ENCODE peak calls at places on chromosomes 13 and 19, in six cellular contexts. One of them, this sample, is unnamed.

GRCh38 chr19:38243279-38243673 is 12.9 kb downstream of the PPP1R14A start:
- DNase-seq in GM12878: no peak
- DNase-seq in H1: no peak
- DNase-seq in HepG2: no peak
- DNase-seq in GM12892: no peak
- DNase-seq in SK-N-SH: no peak
- DNase-seq in this sample: no peak

GRCh38 chr19:52270266-52270885 is 989 bp downstream of the ZNF766 start:
- DNase-seq in GM12892: peak
- DNase-seq in SK-N-SH: peak
- DNase-seq in H1: peak
- DNase-seq in GM12878: no peak
- DNase-seq in HepG2: no peak
- DNase-seq in this sample: peak

GRCh38 chr13:103140001-103140671 is 73.9 kb upstream of the SLC10A2 start:
- DNase-seq in GM12892: no peak
- DNase-seq in H1: no peak
- DNase-seq in SK-N-SH: peak
- DNase-seq in HepG2: peak
- DNase-seq in GM12878: peak
- DNase-seq in this sample: peak

GRCh38 chr19:49490287-49491029 is 3.0 kb downstream of the RPL13A start:
- DNase-seq in GM12892: no peak
- DNase-seq in HepG2: no peak
- DNase-seq in GM12878: no peak
- DNase-seq in H1: no peak
- DNase-seq in SK-N-SH: no peak
- DNase-seq in this sample: no peak

GRCh38 chr19:15418112-15418587 is 638 bp downstream of the AKAP8L start:
- DNase-seq in HepG2: no peak
- DNase-seq in GM12892: no peak
- DNase-seq in SK-N-SH: peak
- DNase-seq in H1: no peak
- DNase-seq in GM12878: no peak
- DNase-seq in this sample: no peak

GRCh38 chr13:102878491-102878890 is 32.7 kb downstream of the ERCC5 start:
- DNase-seq in GM12878: no peak
- DNase-seq in H1: no peak
- DNase-seq in SK-N-SH: no peak
- DNase-seq in GM12892: no peak
- DNase-seq in HepG2: no peak
- DNase-seq in this sample: no peak

GRCh38 chr19:39187552-39187943 is 9.2 kb upstream of the NCCRP1 start:
- DNase-seq in HepG2: no peak
- DNase-seq in SK-N-SH: no peak
- DNase-seq in H1: no peak
- DNase-seq in GM12892: no peak
- DNase-seq in GM12878: no peak
- DNase-seq in this sample: no peak

GRCh38 chr13:32164622-32165268 is 133.2 kb downstream of the FRY start:
- DNase-seq in GM12892: no peak
- DNase-seq in HepG2: peak
- DNase-seq in H1: peak
- DNase-seq in SK-N-SH: peak
- DNase-seq in GM12878: peak
- DNase-seq in this sample: no peak

GRCh38 chr19:41421314-41421713 is 5.9 kb downstream of the B3GNT8 start:
- DNase-seq in H1: no peak
- DNase-seq in GM12878: no peak
- DNase-seq in SK-N-SH: no peak
- DNase-seq in HepG2: no peak
- DNase-seq in GM12892: no peak
- DNase-seq in this sample: no peak

GRCh38 chr13:110644892-110645521 is 29.7 kb downstream of the NAXD start:
- DNase-seq in GM12878: no peak
- DNase-seq in SK-N-SH: peak
- DNase-seq in GM12892: peak
- DNase-seq in HepG2: no peak
- DNase-seq in H1: peak
- DNase-seq in this sample: peak

GRCh38 chr19:29326849-29327840 is 114.2 kb upstream of the UQCRFS1 start:
- DNase-seq in GM12892: no peak
- DNase-seq in GM12878: no peak
- DNase-seq in HepG2: no peak
- DNase-seq in SK-N-SH: no peak
- DNase-seq in H1: no peak
- DNase-seq in this sample: no peak

GRCh38 chr19:28823338-28823961 is 389.5 kb downstream of the UQCRFS1 start:
- DNase-seq in GM12892: no peak
- DNase-seq in H1: no peak
- DNase-seq in GM12878: no peak
- DNase-seq in SK-N-SH: no peak
- DNase-seq in HepG2: no peak
- DNase-seq in this sample: no peak

GRCh38 chr19:5407356-5407755 is 47.9 kb upstream of the ZNRF4 start:
- DNase-seq in GM12892: no peak
- DNase-seq in H1: no peak
- DNase-seq in HepG2: peak
- DNase-seq in SK-N-SH: peak
- DNase-seq in GM12878: no peak
- DNase-seq in this sample: no peak

GRCh38 chr19:3606174-3606689 is 443 bp downstream of the TBXA2R start:
- DNase-seq in GM12878: no peak
- DNase-seq in H1: peak
- DNase-seq in SK-N-SH: peak
- DNase-seq in HepG2: no peak
- DNase-seq in GM12892: no peak
- DNase-seq in this sample: no peak

GRCh38 chr19:355134-355533 is 10.5 kb upstream of the MIER2 start:
- DNase-seq in GM12878: no peak
- DNase-seq in GM12892: no peak
- DNase-seq in H1: no peak
- DNase-seq in SK-N-SH: no peak
- DNase-seq in HepG2: no peak
- DNase-seq in this sample: no peak

GRCh38 chr19:54137913-54138776 is 583 bp downstream of the CNOT3 start:
- DNase-seq in H1: peak
- DNase-seq in GM12892: peak
- DNase-seq in SK-N-SH: peak
- DNase-seq in HepG2: no peak
- DNase-seq in GM12878: no peak
- DNase-seq in this sample: peak

GRCh38 chr13:65889368-65889767 is 1340.8 kb downstream of the PCDH9 start:
- DNase-seq in SK-N-SH: no peak
- DNase-seq in GM12878: no peak
- DNase-seq in HepG2: no peak
- DNase-seq in GM12892: no peak
- DNase-seq in H1: no peak
- DNase-seq in this sample: no peak

GRCh38 chr13:87259479-87260083 is 411.6 kb upstream of the SLITRK5 start:
- DNase-seq in GM12878: no peak
- DNase-seq in GM12892: no peak
- DNase-seq in SK-N-SH: peak
- DNase-seq in H1: no peak
- DNase-seq in HepG2: peak
- DNase-seq in this sample: no peak

GRCh38 chr13:99085139-99085845 is 107.4 kb upstream of the DOCK9 start:
- DNase-seq in SK-N-SH: no peak
- DNase-seq in H1: peak
- DNase-seq in GM12892: no peak
- DNase-seq in HepG2: no peak
- DNase-seq in GM12878: no peak
- DNase-seq in this sample: no peak

GRCh38 chr19:49911381-49912145 is 14.9 kb upstream of the IL4I1 start:
- DNase-seq in HepG2: no peak
- DNase-seq in GM12878: peak
- DNase-seq in GM12892: no peak
- DNase-seq in H1: no peak
- DNase-seq in SK-N-SH: no peak
- DNase-seq in this sample: peak

GRCh38 chr13:73556902-73557301 is 498.1 kb downstream of the KLF5 start:
- DNase-seq in GM12892: no peak
- DNase-seq in SK-N-SH: no peak
- DNase-seq in H1: no peak
- DNase-seq in GM12878: no peak
- DNase-seq in HepG2: no peak
- DNase-seq in this sample: no peak

GRCh38 chr13:75426421-75426820 is 55.5 kb downstream of the TBC1D4 start:
- DNase-seq in GM12878: no peak
- DNase-seq in H1: no peak
- DNase-seq in HepG2: no peak
- DNase-seq in SK-N-SH: no peak
- DNase-seq in GM12892: no peak
- DNase-seq in this sample: no peak
- TF ChIP-seq TAF1 in GM12878: no peak
- TF ChIP-seq TAF1 in H1: no peak
- TF ChIP-seq TAF1 in HepG2: no peak
- TF ChIP-seq TAF1 in SK-N-SH: no peak
- TF ChIP-seq TAF1 in GM12892: no peak
- TF ChIP-seq TAF1 in this sample: no peak

GRCh38 chr13:112690242-112690943 is 555 bp downstream of the ATP11A start:
- DNase-seq in GM12878: no peak
- DNase-seq in GM12892: no peak
- DNase-seq in SK-N-SH: peak
- DNase-seq in HepG2: no peak
- DNase-seq in H1: no peak
- DNase-seq in this sample: peak
- TF ChIP-seq TAF1 in GM12878: no peak
- TF ChIP-seq TAF1 in GM12892: no peak
- TF ChIP-seq TAF1 in SK-N-SH: no peak
- TF ChIP-seq TAF1 in HepG2: no peak
- TF ChIP-seq TAF1 in H1: no peak
- TF ChIP-seq TAF1 in this sample: no peak

DNA sequence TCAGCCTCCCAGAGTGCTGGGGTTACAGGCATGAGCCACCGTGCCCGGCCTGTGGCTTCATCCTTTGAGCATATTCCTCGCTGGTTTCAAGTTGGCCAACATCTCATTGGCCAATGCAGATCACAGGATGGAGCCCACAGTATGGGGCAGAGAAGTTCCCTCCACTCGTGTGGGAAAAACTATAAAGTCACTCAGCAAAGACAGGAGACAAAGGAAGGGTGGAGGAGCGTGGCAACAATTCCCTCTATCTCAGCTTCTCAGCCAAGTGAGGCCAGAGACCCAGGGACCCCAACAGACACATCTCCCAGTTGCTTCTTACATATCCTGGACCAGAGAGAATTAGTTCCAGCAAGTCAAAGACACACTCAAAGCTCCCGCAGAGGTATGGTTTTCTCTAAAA is 184.6 kb upstream of the SOX1 start:
- DNase-seq in GM12878: no peak
- DNase-seq in GM12892: no peak
- DNase-seq in HepG2: no peak
- DNase-seq in SK-N-SH: no peak
- DNase-seq in H1: no peak
- DNase-seq in this sample: no peak
- TF ChIP-seq TAF1 in GM12878: no peak
- TF ChIP-seq TAF1 in GM12892: no peak
- TF ChIP-seq TAF1 in HepG2: no peak
- TF ChIP-seq TAF1 in SK-N-SH: no peak
- TF ChIP-seq TAF1 in H1: no peak
- TF ChIP-seq TAF1 in this sample: no peak

GRCh38 chr13:27313742-27314141 is 43.1 kb downstream of the RASL11A start:
- DNase-seq in GM12892: no peak
- DNase-seq in GM12878: no peak
- DNase-seq in SK-N-SH: no peak
- DNase-seq in H1: no peak
- DNase-seq in HepG2: no peak
- DNase-seq in this sample: no peak

GRCh38 chr13:27309967-27310598 is 39.5 kb downstream of the RASL11A start:
- DNase-seq in GM12892: no peak
- DNase-seq in H1: no peak
- DNase-seq in GM12878: no peak
- DNase-seq in HepG2: no peak
- DNase-seq in SK-N-SH: no peak
- DNase-seq in this sample: no peak

GRCh38 chr13:27309401-27309958 is 38.9 kb downstream of the RASL11A start:
- DNase-seq in GM12878: no peak
- DNase-seq in SK-N-SH: no peak
- DNase-seq in H1: no peak
- DNase-seq in HepG2: no peak
- DNase-seq in GM12892: no peak
- DNase-seq in this sample: no peak

GRCh38 chr13:27308941-27309340 is 38.3 kb downstream of the RASL11A start:
- DNase-seq in HepG2: no peak
- DNase-seq in H1: no peak
- DNase-seq in SK-N-SH: no peak
- DNase-seq in GM12878: no peak
- DNase-seq in GM12892: no peak
- DNase-seq in this sample: no peak

DNA sequence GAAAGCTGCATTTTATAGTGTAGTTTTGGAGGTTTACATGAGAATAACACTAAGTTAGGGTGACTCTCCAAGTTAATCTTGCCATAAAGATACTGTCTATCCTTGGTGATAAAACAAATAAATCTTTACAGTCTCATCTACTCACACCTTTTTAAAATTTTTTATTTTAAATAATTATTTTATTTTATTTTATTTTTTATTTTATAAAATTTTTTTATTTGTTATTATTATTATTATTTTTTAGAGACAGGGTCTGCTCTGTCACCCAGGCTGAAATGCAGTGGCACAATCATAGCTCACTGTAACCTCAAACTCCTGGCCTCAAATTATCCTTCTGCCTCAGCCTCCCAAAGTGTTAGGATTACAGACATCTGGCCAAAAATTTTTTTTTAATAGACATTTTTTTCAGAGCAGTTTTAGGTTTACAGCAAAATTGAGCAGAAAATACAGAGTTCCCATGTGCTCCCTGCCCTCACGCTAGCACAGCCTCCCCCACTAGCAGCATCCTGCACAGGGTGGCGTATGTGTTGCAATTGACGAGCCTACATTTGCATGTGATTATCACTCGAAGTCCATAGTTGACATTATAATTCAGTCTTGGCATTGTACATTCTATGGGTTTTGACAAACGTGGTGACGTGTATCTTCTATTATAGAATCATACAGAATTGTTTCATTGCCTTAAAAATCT is 41.0 kb downstream of the RASL11A start:
- DNase-seq in HepG2: no peak
- DNase-seq in GM12878: no peak
- DNase-seq in H1: no peak
- DNase-seq in GM12892: no peak
- DNase-seq in SK-N-SH: no peak
- DNase-seq in this sample: no peak
- TF ChIP-seq TAF1 in HepG2: no peak
- TF ChIP-seq TAF1 in GM12878: no peak
- TF ChIP-seq TAF1 in H1: no peak
- TF ChIP-seq TAF1 in GM12892: no peak
- TF ChIP-seq TAF1 in SK-N-SH: no peak
- TF ChIP-seq TAF1 in this sample: no peak

DNA sequence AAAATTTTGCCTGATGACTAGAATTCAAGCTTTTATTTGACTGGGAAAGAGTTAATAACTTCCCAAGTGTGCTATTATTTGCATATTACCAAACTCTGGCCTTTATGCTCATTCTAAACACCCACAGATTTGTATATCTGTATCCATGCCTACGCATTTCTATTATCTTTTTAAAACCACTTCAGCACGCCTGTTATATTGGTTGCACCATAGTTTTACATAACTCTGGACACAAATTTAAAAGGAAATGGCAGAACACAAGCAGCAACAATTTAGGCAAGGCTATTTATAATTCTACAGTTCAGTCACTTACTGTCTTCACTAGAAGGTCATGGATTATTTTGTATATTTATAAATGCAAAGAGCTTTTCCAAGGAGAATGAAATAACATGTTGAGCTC is 3.7 kb upstream of the RASL11A start:
- DNase-seq in SK-N-SH: no peak
- DNase-seq in GM12892: no peak
- DNase-seq in H1: no peak
- DNase-seq in GM12878: no peak
- DNase-seq in HepG2: no peak
- DNase-seq in this sample: no peak
- TF ChIP-seq TAF1 in SK-N-SH: no peak
- TF ChIP-seq TAF1 in GM12892: no peak
- TF ChIP-seq TAF1 in H1: no peak
- TF ChIP-seq TAF1 in GM12878: no peak
- TF ChIP-seq TAF1 in HepG2: no peak
- TF ChIP-seq TAF1 in this sample: no peak

This sample was measured in GM12891.